ENCODE peak calls at places on chromosomes 1 and 21, in six cellular contexts. V is CD8-positive, alpha-beta T cell; A is A549; R is HFF-Myc; Z is GM12865; H is AG09309. L is an unnamed sample.

GRCh38 chr1:204089044-204089751 is 16.3 kb downstream of the SOX13 start:
- DNase-seq in V (no peak), A (no peak), R (no peak), Z (no peak), H (no peak), L (no peak)

GRCh38 chr1:201172336-201172735 is 18.1 kb upstream of the TMEM9 start:
- DNase-seq in V (no peak), A (no peak), R (no peak), Z (no peak), H (no peak), L (no peak)

GRCh38 chr1:159916240-159917051 is 8.9 kb downstream of the TAGLN2 start:
- DNase-seq in V (no peak), A (peak; percentile 94), R (no peak), Z (no peak), H (peak; percentile 55), L (no peak)

GRCh38 chr1:201883786-201884185 is 4.9 kb upstream of the SHISA4 start:
- DNase-seq in V (no peak), A (no peak), R (no peak), Z (peak; percentile 10), H (no peak), L (no peak)

GRCh38 chr1:151514366-151514765 is 3.2 kb downstream of the CGN start:
- DNase-seq in V (no peak), A (no peak), R (no peak), Z (no peak), H (no peak), L (no peak)

GRCh38 chr1:230163719-230164118 is 96.7 kb downstream of the GALNT2 start:
- DNase-seq in V (no peak), A (no peak), R (no peak), Z (no peak), H (no peak), L (no peak)

GRCh38 chr1:182669266-182669665 is 15.1 kb downstream of the RGS8 start:
- DNase-seq in V (no peak), A (no peak), R (no peak), Z (no peak), H (no peak), L (no peak)

GRCh38 chr1:182428043-182428442 is 21.9 kb upstream of the RGSL1 start:
- DNase-seq in V (no peak), A (no peak), R (no peak), Z (peak; percentile 80), H (no peak), L (no peak)

GRCh38 chr1:205538211-205538840 is 33.9 kb downstream of the CDK18 start:
- DNase-seq in V (no peak), A (no peak), R (no peak), Z (no peak), H (no peak), L (no peak)

GRCh38 chr21:27581168-27581567 is 614.3 kb upstream of the ADAMTS5 start:
- DNase-seq in V (no peak), A (no peak), R (no peak), Z (no peak), H (no peak), L (no peak)

GRCh38 chr1:41360074-41361027 is 883 bp upstream of the FOXO6 start:
- DNase-seq in V (no peak), A (no peak), R (no peak), Z (no peak), H (no peak), L (no peak)

GRCh38 chr1:234497589-234497988 is 18.6 kb upstream of the TARBP1 start:
- DNase-seq in V (no peak), A (no peak), R (no peak), Z (no peak), H (no peak), L (no peak)
- TF ChIP-seq CTCF in V (no peak), A (no peak), R (no peak), Z (no peak), H (no peak), L (no peak)

GRCh38 chr1:39411526-39411925 is 79.9 kb upstream of the BMP8A start:
- DNase-seq in V (no peak), A (no peak), R (no peak), Z (no peak), H (no peak), L (no peak)

GRCh38 chr1:39409055-39409816 is 82.2 kb upstream of the BMP8A start:
- DNase-seq in V (peak; percentile 17), A (no peak), R (peak; percentile 61), Z (no peak), H (no peak), L (no peak)

GRCh38 chr1:39412892-39413291 is 78.5 kb upstream of the BMP8A start:
- DNase-seq in V (no peak), A (no peak), R (no peak), Z (no peak), H (no peak), L (no peak)

GRCh38 chr1:39412079-39412478 is 79.4 kb upstream of the BMP8A start:
- DNase-seq in V (no peak), A (no peak), R (no peak), Z (peak; percentile 31), H (no peak), L (no peak)

GRCh38 chr1:39410915-39411436 is 80.5 kb upstream of the BMP8A start:
- DNase-seq in V (peak; percentile 65), A (peak; percentile 62), R (peak; percentile 81), Z (peak; percentile 72), H (peak; percentile 86), L (no peak)
- H3K4me3 ChIP-seq in V (no peak overlapping the region), A (peak overlapping the region; percentile 71), R (peak overlapping the region; percentile 66), Z (no peak overlapping the region), H (peak overlapping the region; percentile 76), L (peak overlapping the region; percentile 77)

GRCh38 chr1:82090104-82090503 is 289.4 kb downstream of the ADGRL2 start:
- DNase-seq in V (no peak), A (no peak), R (no peak), Z (no peak), H (no peak), L (no peak)
- TF ChIP-seq CTCF in V (no peak), A (peak; percentile 8), R (peak; percentile 13), Z (peak; percentile 24), H (peak; percentile 24), L (peak; percentile 65)

DNA sequence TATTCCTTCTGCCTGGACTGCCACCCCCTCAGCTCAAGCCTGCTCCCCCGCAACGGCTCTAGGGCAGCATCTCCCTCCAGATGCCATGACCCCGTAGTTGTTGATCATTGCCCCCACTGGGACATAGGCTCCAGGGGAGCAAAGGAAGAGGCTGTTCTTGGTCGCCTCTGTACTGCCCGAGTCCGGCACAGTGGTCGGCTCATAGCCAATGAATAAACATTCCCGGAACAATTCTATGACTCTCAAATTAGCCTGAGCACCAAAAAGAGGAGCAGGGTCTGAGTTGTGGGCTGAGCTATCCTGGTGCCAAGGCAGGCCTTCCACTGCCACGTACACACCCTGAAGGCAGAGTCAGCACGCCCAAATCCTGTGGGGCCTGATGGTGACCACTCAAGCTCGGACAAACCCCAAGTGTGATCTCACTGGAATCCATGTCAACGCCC is 33.1 kb downstream of the CAPZB start:
- DNase-seq in V (no peak), A (no peak), R (peak; percentile 68), Z (no peak), H (peak; percentile 73), L (no peak)
- H3K4me3 ChIP-seq in V (no peak overlapping the region), A (no peak overlapping the region), R (no peak overlapping the region), Z (no peak overlapping the region), H (no peak overlapping the region), L (no peak overlapping the region)

GRCh38 chr1:91836307-91837056 is 49.5 kb downstream of the TGFBR3 start:
- DNase-seq in V (no peak), A (no peak), R (no peak), Z (no peak), H (no peak), L (no peak)
- TF ChIP-seq CTCF in V (no peak), A (no peak), R (no peak), Z (no peak), H (no peak), L (peak; percentile 8)

GRCh38 chr1:156489166-156489934 is 11.2 kb downstream of the MEF2D start:
- DNase-seq in V (peak; percentile 61), A (no peak), R (no peak), Z (peak; percentile 82), H (no peak), L (no peak)

GRCh38 chr1:156490401-156491032 is 10.1 kb downstream of the MEF2D start:
- DNase-seq in V (no peak), A (peak; percentile 44), R (no peak), Z (peak; percentile 62), H (no peak), L (no peak)

GRCh38 chr1:156491151-156491949 is 9.2 kb downstream of the MEF2D start:
- DNase-seq in V (no peak), A (no peak), R (no peak), Z (peak; percentile 74), H (no peak), L (no peak)

GRCh38 chr1:156488566-156489165 is 11.9 kb downstream of the MEF2D start:
- DNase-seq in V (no peak), A (no peak), R (no peak), Z (peak; percentile 89), H (no peak), L (no peak)

GRCh38 chr1:156489935-156490293 is 10.7 kb downstream of the MEF2D start:
- DNase-seq in V (no peak), A (no peak), R (no peak), Z (no peak), H (no peak), L (no peak)
- H3K4me3 ChIP-seq in V (peak overlapping the region; percentile 24), A (no peak overlapping the region), R (peak overlapping the region; percentile 28), Z (peak overlapping the region; percentile 79), H (no peak overlapping the region), L (no peak overlapping the region)

GRCh38 chr1:14947421-14947820 is 206.1 kb upstream of the TMEM51 start:
- DNase-seq in V (no peak), A (no peak), R (no peak), Z (no peak), H (no peak), L (no peak)

GRCh38 chr1:14948112-14948652 is 205.4 kb upstream of the TMEM51 start:
- DNase-seq in V (no peak), A (no peak), R (no peak), Z (no peak), H (no peak), L (no peak)

GRCh38 chr1:14951766-14952165 is 201.8 kb upstream of the TMEM51 start:
- DNase-seq in V (no peak), A (no peak), R (no peak), Z (no peak), H (no peak), L (no peak)

GRCh38 chr1:14949836-14950674 is 203.5 kb upstream of the TMEM51 start:
- DNase-seq in V (no peak), A (no peak), R (no peak), Z (no peak), H (no peak), L (no peak)

GRCh38 chr1:14949270-14949835 is 204.2 kb upstream of the TMEM51 start:
- DNase-seq in V (no peak), A (no peak), R (no peak), Z (no peak), H (no peak), L (no peak)
- TF ChIP-seq CTCF in V (no peak), A (no peak), R (no peak), Z (no peak), H (no peak), L (no peak)

L was measured in epithelial cell of proximal tubule.